ENCODE peak calls at places on chromosomes 1 and 21, in four cellular contexts. O, L, M and X are unnamed samples.

GRCh38 chr1:59057211-59057694 is 239.6 kb upstream of the FGGY start:
- DNase-seq in L (no peak), O (no peak), M (peak), X (peak)

GRCh38 chr1:234123867-234124266 is 219.4 kb downstream of the SLC35F3 start:
- DNase-seq in M (no peak), O (no peak), L (no peak), X (no peak)

GRCh38 chr1:20698195-20698910 is 19.5 kb downstream of the KIF17 start:
- DNase-seq in M (peak), L (no peak), O (no peak), X (no peak)

GRCh38 chr1:240906477-240906876 is 294.5 kb upstream of the GREM2 start:
- DNase-seq in O (no peak), L (no peak), M (no peak), X (peak)

GRCh38 chr1:177255411-177255810 is 84.7 kb downstream of the BRINP2 start:
- DNase-seq in O (no peak), L (no peak), M (peak), X (no peak)

GRCh38 chr21:44263221-44263671 is 1.5 kb upstream of the DNMT3L start:
- DNase-seq in O (no peak), M (no peak), L (no peak), X (no peak)

GRCh38 chr1:174469687-174470086 is 21.9 kb downstream of the GPR52 start:
- DNase-seq in O (no peak), M (no peak), L (no peak), X (no peak)

GRCh38 chr1:242242983-242243382 is 244.1 kb upstream of the MAP1LC3C start:
- DNase-seq in L (no peak), O (no peak), M (no peak), X (no peak)

GRCh38 chr1:225617956-225618355 is 35.0 kb downstream of the ENAH start:
- DNase-seq in M (no peak), O (no peak), L (no peak), X (peak)

GRCh38 chr1:247357062-247357780 is 25.6 kb upstream of the ZNF496 start:
- DNase-seq in M (no peak), L (no peak), O (no peak), X (no peak)

GRCh38 chr1:212699104-212699838 is 369 bp downstream of the BATF3 start:
- DNase-seq in O (no peak), L (peak), M (peak), X (peak)

GRCh38 chr21:42061195-42061865 is 9.8 kb upstream of the UMODL1 start:
- DNase-seq in L (no peak), M (no peak), O (peak), X (no peak)

GRCh38 chr1:61056674-61057439 is 25.5 kb upstream of the NFIA start:
- DNase-seq in O (no peak), M (no peak), L (peak), X (peak)

GRCh38 chr1:176243746-176244145 is 36.7 kb upstream of the COP1 start:
- DNase-seq in O (no peak), M (no peak), L (no peak), X (no peak)

GRCh38 chr1:118483245-118484006 is 298.4 kb upstream of the SPAG17 start:
- DNase-seq in M (no peak), L (no peak), O (no peak), X (no peak)

GRCh38 chr1:215489771-215490566 is 77.1 kb upstream of the KCTD3 start:
- DNase-seq in M (no peak), L (no peak), O (no peak), X (no peak)

GRCh38 chr1:238088891-238089290 is 198.2 kb upstream of the ZP4 start:
- DNase-seq in L (no peak), M (no peak), O (no peak), X (no peak)

GRCh38 chr1:938711-939504 is 15.2 kb downstream of the SAMD11 start:
- DNase-seq in L (peak), O (no peak), M (no peak), X (no peak)

GRCh38 chr1:163650624-163651023 is 328.9 kb downstream of the NUF2 start:
- DNase-seq in L (no peak), O (no peak), M (no peak), X (no peak)

GRCh38 chr1:231059566-231060193 is 19.6 kb upstream of the FAM89A start:
- DNase-seq in L (no peak), M (no peak), O (no peak), X (peak)

GRCh38 chr1:4668738-4669700 is 14.6 kb downstream of the AJAP1 start:
- DNase-seq in O (no peak), M (no peak), L (no peak), X (no peak)

GRCh38 chr1:151196292-151196800 is 2.0 kb upstream of the PIP5K1A start:
- DNase-seq in O (peak), M (peak), L (peak), X (peak)

GRCh38 chr1:9400425-9401079 is 107.9 kb downstream of the SPSB1 start:
- DNase-seq in O (no peak), M (peak), L (no peak), X (no peak)

GRCh38 chr1:53449693-53450092 is 9.5 kb upstream of the DMRTB1 start:
- DNase-seq in M (no peak), L (no peak), O (no peak), X (no peak)

GRCh38 chr21:44912158-44912473 is 8.6 kb downstream of the ITGB2 start:
- DNase-seq in O (no peak), L (no peak), M (no peak), X (no peak)

GRCh38 chr1:215958836-215959235 is 391.7 kb downstream of the KCTD3 start:
- DNase-seq in L (no peak), M (no peak), O (no peak), X (no peak)

GRCh38 chr1:200381256-200381980 is 28.4 kb downstream of the ZNF281 start:
- DNase-seq in M (no peak), L (no peak), O (no peak), X (no peak)

GRCh38 chr1:150366416-150367296 is 2.7 kb downstream of the RPRD2 start:
- DNase-seq in L (no peak), O (no peak), M (no peak), X (no peak)

GRCh38 chr1:212162635-212163034 is 122.6 kb upstream of the PPP2R5A start:
- DNase-seq in O (peak), M (no peak), L (no peak), X (no peak)

GRCh38 chr1:102776074-102776473 is 332.2 kb downstream of the COL11A1 start:
- DNase-seq in O (no peak), M (no peak), L (no peak), X (no peak)

GRCh38 chr1:180131510-180131909 is 23.2 kb upstream of the QSOX1 start:
- DNase-seq in M (peak), L (no peak), O (no peak), X (no peak)

GRCh38 chr1:78651247-78651646 is 1.6 kb downstream of the IFI44 start:
- DNase-seq in O (no peak), M (no peak), L (no peak), X (no peak)
- TF ChIP-seq FOXM1 in O (no peak), M (no peak), L (no peak), X (no peak)

GRCh38 chr21:22115746-22116145 is 1117.5 kb downstream of the NCAM2 start:
- DNase-seq in M (no peak), L (no peak), O (no peak), X (no peak)
- TF ChIP-seq SIN3A in M (no peak), L (no peak), O (no peak), X (no peak)

GRCh38 chr1:32361674-32362473 is 411 bp downstream of the FAM229A start:
- DNase-seq in M (no peak), O (no peak), L (peak), X (peak)
- TF ChIP-seq FOXM1 in M (no peak), O (no peak), L (no peak), X (no peak)

DNA sequence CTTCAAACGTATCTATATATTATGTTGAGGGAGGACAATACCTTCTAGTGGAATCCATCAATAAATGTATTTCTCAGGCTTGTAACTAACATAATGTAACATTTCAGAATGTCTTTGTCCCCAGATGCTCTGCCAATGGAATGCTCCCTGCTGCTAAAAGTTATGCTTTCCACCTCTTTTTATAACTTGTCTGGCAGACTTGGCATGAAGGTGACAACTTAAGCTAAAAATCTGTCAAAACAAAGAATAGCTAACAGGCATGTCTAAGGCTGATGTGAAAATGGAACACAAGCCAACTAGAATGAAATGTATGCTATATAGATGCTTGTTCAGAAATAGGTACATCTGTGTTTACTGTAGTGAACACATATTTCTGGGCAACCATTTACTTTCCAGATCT is 467.9 kb downstream of the MRPL39 start:
- DNase-seq in O (no peak), L (no peak), M (no peak), X (no peak)
- TF ChIP-seq SIN3A in O (no peak), L (no peak), M (no peak), X (no peak)

DNA sequence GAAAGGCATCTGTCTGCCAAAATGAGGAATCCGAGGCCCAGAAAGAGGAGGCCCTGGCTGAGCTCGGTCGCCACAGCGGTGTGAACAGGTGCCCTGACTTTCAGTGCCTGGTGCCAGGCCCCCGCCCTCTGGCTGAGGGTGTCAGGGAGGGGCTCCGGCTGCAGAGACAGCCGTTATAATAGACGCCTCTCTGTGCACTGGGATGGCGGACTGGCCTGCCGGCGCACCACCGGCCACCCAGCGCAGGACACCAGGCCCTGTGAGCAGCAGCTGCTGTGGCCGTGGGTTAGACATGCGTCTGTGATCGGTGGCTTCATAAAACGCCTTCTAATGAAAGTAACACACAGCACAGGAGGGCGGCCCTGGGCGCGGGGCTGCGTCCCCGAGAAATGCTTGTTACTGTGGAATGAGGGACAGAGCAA is 51.4 kb upstream of the ACTRT2 start:
- DNase-seq in M (no peak), L (no peak), O (no peak), X (no peak)
- TF ChIP-seq FOXM1 in M (no peak), L (no peak), O (no peak), X (no peak)

DNA sequence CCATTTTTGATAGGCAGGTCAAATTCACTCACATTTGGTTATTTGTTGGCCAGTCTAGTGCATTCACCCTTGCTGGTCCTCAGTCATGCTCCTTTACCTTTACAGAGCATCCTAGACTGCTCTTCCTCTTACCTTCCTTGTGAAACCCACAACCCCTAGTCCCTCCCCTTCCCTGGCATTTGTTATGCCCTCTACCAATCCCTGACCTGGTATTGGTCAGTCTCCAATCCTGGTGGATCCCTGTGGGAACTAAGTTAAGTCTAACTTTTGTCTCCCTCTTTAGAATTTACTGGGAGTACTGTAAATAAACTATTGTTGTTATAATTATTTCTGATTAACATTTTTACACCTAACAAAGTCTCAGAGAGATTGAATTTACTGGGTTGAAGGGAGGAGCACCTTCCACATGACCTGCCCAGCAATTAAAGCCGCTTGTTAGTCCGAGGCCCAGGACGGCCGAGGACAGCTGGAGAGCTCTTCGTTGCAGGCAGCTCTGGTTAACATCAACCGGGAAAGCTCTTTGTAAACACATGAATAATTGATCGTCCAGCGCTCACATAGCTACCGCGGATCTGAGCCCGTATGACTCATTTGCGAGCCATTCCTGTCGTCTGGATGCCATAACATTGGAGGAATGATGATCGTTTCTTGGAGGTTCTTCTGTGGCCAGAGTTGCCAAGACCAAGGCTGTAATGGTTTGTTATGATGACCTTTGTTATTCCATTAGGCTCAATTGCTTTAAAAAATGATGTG is 31.9 kb downstream of the MTARC1 start:
- DNase-seq in M (no peak), O (no peak), L (no peak), X (no peak)
- TF ChIP-seq SIN3A in M (no peak), O (no peak), L (no peak), X (no peak)

GRCh38 chr1:25804964-25805862 is 5.2 kb downstream of the SELENON start:
- DNase-seq in L (no peak), O (no peak), M (no peak), X (no peak)
- TF ChIP-seq FOXM1 in L (no peak), O (no peak), M (no peak), X (no peak)

GRCh38 chr1:159598196-159598595 is 10.6 kb downstream of the APCS start:
- DNase-seq in O (no peak), M (peak), L (no peak), X (no peak)
- TF ChIP-seq SIN3A in O (no peak), M (no peak), L (no peak), X (no peak)

GRCh38 chr1:160096491-160097116 is 1.8 kb downstream of the IGSF8 start:
- DNase-seq in O (no peak), L (no peak), M (no peak), X (no peak)
- TF ChIP-seq FOXM1 in O (no peak), L (no peak), M (no peak), X (no peak)